ENCODE peak calls at places on chromosomes 13 and 19, in nine cellular contexts. Q is stimulated activated naive CD8-positive, alpha-beta T cell treated with anti-CD3 and anti-CD28 coated beads, Interleukin-15, amount 100 ng/mL, for 72 hours; V is heart left ventricle; W is CD4-positive, alpha-beta T cell; U is HTR-8/SVneo; X is NCI-H2171; O is occipital lobe; I is stimulated activated CD8-positive, alpha-beta memory T cell treated with anti-CD3 and anti-CD28 coated beads, Interleukin-4, amount 100 ng/mL, for 4 hours; Z is NCI-H1092. A is an unnamed sample.

GRCh38 chr19:32864318-32865007 is 5.1 kb downstream of the SLC7A9 start:
- DNase-seq in Q (no peak), V (no peak), W (no peak), U (no peak), X (no peak), O (no peak), I (no peak), Z (no peak), A (no peak)

GRCh38 chr19:22519152-22519551 is 97.0 kb upstream of the ZNF98 start:
- DNase-seq in Q (no peak), V (no peak), W (no peak), U (no peak), X (no peak), O (no peak), I (no peak), Z (no peak), A (no peak)

GRCh38 chr13:79445968-79446645 is 34.8 kb upstream of the NDFIP2 start:
- DNase-seq in Q (no peak), V (no peak), W (no peak), U (no peak), X (no peak), O (no peak), I (no peak), Z (no peak), A (no peak)

GRCh38 chr13:113090806-113091205 is 14.8 kb upstream of the F7 start:
- DNase-seq in Q (no peak), V (peak), W (no peak), U (no peak), X (no peak), O (no peak), I (no peak), Z (no peak), A (no peak)

GRCh38 chr13:99034333-99035085 is 56.6 kb upstream of the DOCK9 start:
- DNase-seq in Q (no peak), V (no peak), W (no peak), U (no peak), X (peak), O (no peak), I (no peak), Z (no peak), A (no peak)

GRCh38 chr13:34065915-34066314 is 248.0 kb downstream of the RFC3 start:
- DNase-seq in Q (no peak), V (no peak), W (no peak), U (no peak), X (no peak), O (no peak), I (no peak), Z (no peak), A (no peak)

GRCh38 chr13:95948646-95949045 is 104.6 kb downstream of the UGGT2 start:
- DNase-seq in Q (no peak), V (no peak), W (no peak), U (no peak), X (peak), O (no peak), I (no peak), Z (no peak), A (no peak)

GRCh38 chr13:46595136-46595917 is 42.4 kb downstream of the LRCH1 start:
- DNase-seq in Q (no peak), V (no peak), W (no peak), U (no peak), X (no peak), O (no peak), I (no peak), Z (no peak), A (no peak)

GRCh38 chr19:34994643-34995471 is 5.3 kb upstream of the GRAMD1A start:
- DNase-seq in Q (no peak), V (no peak), W (no peak), U (no peak), X (no peak), O (no peak), I (no peak), Z (no peak), A (peak)

GRCh38 chr13:50014404-50014803 is 840 bp upstream of the KCNRG start:
- DNase-seq in Q (no peak), V (no peak), W (no peak), U (no peak), X (no peak), O (no peak), I (no peak), Z (no peak), A (no peak)

GRCh38 chr13:93029536-93029935 is 197.1 kb upstream of the GPC6 start:
- DNase-seq in Q (no peak), V (no peak), W (no peak), U (no peak), X (no peak), O (no peak), I (no peak), Z (no peak), A (no peak)

GRCh38 chr19:54388001-54388802 is 23.5 kb upstream of the LAIR1 start:
- DNase-seq in Q (no peak), V (peak), W (peak), U (no peak), X (no peak), O (no peak), I (peak), Z (no peak), A (peak)

GRCh38 chr13:26011996-26012688 is 39.7 kb downstream of the SHISA2 start:
- DNase-seq in Q (peak), V (no peak), W (peak), U (no peak), X (no peak), O (no peak), I (peak), Z (no peak), A (peak)

GRCh38 chr13:43153436-43154082 is 130.2 kb downstream of the DNAJC15 start:
- DNase-seq in Q (no peak), V (no peak), W (no peak), U (peak), X (no peak), O (no peak), I (no peak), Z (no peak), A (no peak)

GRCh38 chr13:91087276-91087675 is 260.2 kb upstream of the MIR17HG start:
- DNase-seq in Q (no peak), V (no peak), W (no peak), U (no peak), X (no peak), O (no peak), I (no peak), Z (no peak), A (no peak)